ENCODE peak calls at places on chromosomes 6 and 20, in six cellular contexts. One of them, this sample, is unnamed.

GRCh38 chr6:57177545-57178225 is 5.6 kb downstream of the BAG2 start:
- DNase-seq in lung: no peak
- DNase-seq in adrenal gland: no peak
- DNase-seq in neuronal stem cell: no peak
- DNase-seq in AG04450: no peak
- DNase-seq in left ventricle myocardium inferior: peak; percentile 36
- DNase-seq in this sample: no peak

GRCh38 chr20:51195419-51195901 is 172.6 kb upstream of the KCNG1 start:
- DNase-seq in lung: no peak
- DNase-seq in left ventricle myocardium inferior: no peak
- DNase-seq in AG04450: no peak
- DNase-seq in neuronal stem cell: no peak
- DNase-seq in adrenal gland: no peak
- DNase-seq in this sample: no peak

GRCh38 chr6:98827295-98828159 is 6.8 kb upstream of the POU3F2 start:
- DNase-seq in neuronal stem cell: peak; percentile 61
- DNase-seq in left ventricle myocardium inferior: no peak
- DNase-seq in AG04450: no peak
- DNase-seq in lung: no peak
- DNase-seq in adrenal gland: no peak
- DNase-seq in this sample: no peak

GRCh38 chr6:153013438-153013837 is 10.9 kb upstream of the MTRF1L start:
- DNase-seq in lung: no peak
- DNase-seq in AG04450: no peak
- DNase-seq in adrenal gland: no peak
- DNase-seq in left ventricle myocardium inferior: no peak
- DNase-seq in neuronal stem cell: no peak
- DNase-seq in this sample: no peak

GRCh38 chr6:17103715-17104114 is 1.9 kb downstream of the STMND1 start:
- DNase-seq in neuronal stem cell: no peak
- DNase-seq in AG04450: no peak
- DNase-seq in adrenal gland: no peak
- DNase-seq in lung: no peak
- DNase-seq in left ventricle myocardium inferior: no peak
- DNase-seq in this sample: no peak

GRCh38 chr6:93644611-93645010 is 225.3 kb upstream of the EPHA7 start:
- DNase-seq in lung: no peak
- DNase-seq in left ventricle myocardium inferior: no peak
- DNase-seq in AG04450: no peak
- DNase-seq in adrenal gland: no peak
- DNase-seq in neuronal stem cell: no peak
- DNase-seq in this sample: no peak

GRCh38 chr6:35160642-35161041 is 19.5 kb upstream of the TCP11 start:
- DNase-seq in adrenal gland: no peak
- DNase-seq in AG04450: no peak
- DNase-seq in left ventricle myocardium inferior: no peak
- DNase-seq in neuronal stem cell: no peak
- DNase-seq in lung: no peak
- DNase-seq in this sample: no peak

GRCh38 chr6:31187780-31188194 is 17.3 kb upstream of the POU5F1 start:
- DNase-seq in AG04450: no peak
- DNase-seq in adrenal gland: no peak
- DNase-seq in left ventricle myocardium inferior: no peak
- DNase-seq in lung: no peak
- DNase-seq in neuronal stem cell: no peak
- DNase-seq in this sample: no peak

GRCh38 chr6:36676142-36677058 is 2.1 kb upstream of the CDKN1A start:
- DNase-seq in adrenal gland: no peak
- DNase-seq in AG04450: no peak
- DNase-seq in lung: no peak
- DNase-seq in left ventricle myocardium inferior: no peak
- DNase-seq in neuronal stem cell: peak; percentile 21
- DNase-seq in this sample: no peak

GRCh38 chr6:28243946-28244345 is 8.1 kb downstream of the ZKSCAN4 start:
- DNase-seq in left ventricle myocardium inferior: no peak
- DNase-seq in neuronal stem cell: no peak
- DNase-seq in lung: no peak
- DNase-seq in AG04450: no peak
- DNase-seq in adrenal gland: no peak
- DNase-seq in this sample: no peak

GRCh38 chr20:10856237-10856636 is 182.4 kb upstream of the JAG1 start:
- DNase-seq in AG04450: no peak
- DNase-seq in adrenal gland: no peak
- DNase-seq in left ventricle myocardium inferior: no peak
- DNase-seq in neuronal stem cell: no peak
- DNase-seq in lung: no peak
- DNase-seq in this sample: peak; percentile 59

GRCh38 chr20:29873946-29874345 is 1383.5 kb upstream of the DEFB115 start:
- DNase-seq in AG04450: no peak
- DNase-seq in adrenal gland: peak; percentile 45
- DNase-seq in neuronal stem cell: peak; percentile 58
- DNase-seq in left ventricle myocardium inferior: peak; percentile 45
- DNase-seq in lung: no peak
- DNase-seq in this sample: peak; percentile 81

GRCh38 chr6:28393912-28394662 is 5.5 kb downstream of the ZSCAN12 start:
- DNase-seq in neuronal stem cell: no peak
- DNase-seq in AG04450: no peak
- DNase-seq in left ventricle myocardium inferior: no peak
- DNase-seq in adrenal gland: no peak
- DNase-seq in lung: no peak
- DNase-seq in this sample: no peak

GRCh38 chr6:42217523-42218367 is at the start of gene MRPS10:
- DNase-seq in left ventricle myocardium inferior: peak; percentile 91
- DNase-seq in neuronal stem cell: peak; percentile 87
- DNase-seq in lung: peak; percentile 95
- DNase-seq in adrenal gland: peak; percentile 95
- DNase-seq in AG04450: peak; percentile 83
- DNase-seq in this sample: peak; percentile 88

GRCh38 chr20:3420211-3420707 is 12.8 kb upstream of the DNAAF9 start:
- DNase-seq in neuronal stem cell: no peak
- DNase-seq in adrenal gland: peak; percentile 58
- DNase-seq in AG04450: no peak
- DNase-seq in lung: peak; percentile 35
- DNase-seq in left ventricle myocardium inferior: peak; percentile 39
- DNase-seq in this sample: no peak
- H3K4me3 ChIP-seq in neuronal stem cell: no peak overlapping the region
- H3K4me3 ChIP-seq in adrenal gland: no peak overlapping the region
- H3K4me3 ChIP-seq in AG04450: no peak overlapping the region
- H3K4me3 ChIP-seq in lung: no peak overlapping the region
- H3K4me3 ChIP-seq in left ventricle myocardium inferior: no peak overlapping the region
- H3K4me3 ChIP-seq in this sample: no peak overlapping the region

DNA sequence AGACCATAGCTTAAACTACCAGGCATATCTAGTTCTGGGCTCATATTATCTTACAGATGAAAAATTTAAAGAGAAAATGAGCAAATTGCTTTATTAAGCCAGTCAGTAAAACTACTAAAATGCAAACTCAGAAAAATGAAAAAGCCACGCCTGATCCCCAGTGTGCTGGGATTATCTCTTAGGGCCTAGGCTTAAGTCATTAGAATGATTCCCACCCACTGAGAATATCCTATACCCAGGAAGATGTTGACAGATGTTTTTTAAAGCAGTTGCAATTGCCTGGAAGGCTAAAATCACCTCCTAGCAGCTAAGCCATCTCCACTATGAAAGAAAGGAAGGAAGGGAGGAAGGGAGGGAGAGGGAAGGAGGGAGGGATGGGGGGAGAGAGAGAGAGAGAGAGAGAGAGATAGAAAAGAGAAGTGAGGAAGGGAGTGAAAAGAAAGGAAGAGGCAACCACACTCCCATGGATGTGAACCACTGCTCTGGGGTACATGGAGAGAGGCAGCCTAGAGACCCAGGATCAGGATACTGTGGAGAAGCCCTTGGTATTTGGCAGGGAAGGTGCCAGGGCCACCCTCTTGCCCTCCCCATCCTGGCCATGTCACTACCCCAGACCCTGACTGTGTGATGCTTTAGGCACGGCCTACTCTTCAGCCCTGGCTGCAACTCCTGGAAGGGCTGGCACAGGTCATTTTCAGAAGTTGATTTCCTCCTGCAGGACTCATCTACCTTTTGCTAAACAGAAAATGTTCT is 21.9 kb downstream of the NEDD9 start:
- DNase-seq in left ventricle myocardium inferior: no peak
- DNase-seq in adrenal gland: no peak
- DNase-seq in AG04450: no peak
- DNase-seq in lung: no peak
- DNase-seq in neuronal stem cell: no peak
- DNase-seq in this sample: no peak
- H3K4me3 ChIP-seq in left ventricle myocardium inferior: peak overlapping the region; percentile 8
- H3K4me3 ChIP-seq in adrenal gland: no peak overlapping the region
- H3K4me3 ChIP-seq in AG04450: no peak overlapping the region
- H3K4me3 ChIP-seq in lung: no peak overlapping the region
- H3K4me3 ChIP-seq in neuronal stem cell: no peak overlapping the region
- H3K4me3 ChIP-seq in this sample: no peak overlapping the region

DNA sequence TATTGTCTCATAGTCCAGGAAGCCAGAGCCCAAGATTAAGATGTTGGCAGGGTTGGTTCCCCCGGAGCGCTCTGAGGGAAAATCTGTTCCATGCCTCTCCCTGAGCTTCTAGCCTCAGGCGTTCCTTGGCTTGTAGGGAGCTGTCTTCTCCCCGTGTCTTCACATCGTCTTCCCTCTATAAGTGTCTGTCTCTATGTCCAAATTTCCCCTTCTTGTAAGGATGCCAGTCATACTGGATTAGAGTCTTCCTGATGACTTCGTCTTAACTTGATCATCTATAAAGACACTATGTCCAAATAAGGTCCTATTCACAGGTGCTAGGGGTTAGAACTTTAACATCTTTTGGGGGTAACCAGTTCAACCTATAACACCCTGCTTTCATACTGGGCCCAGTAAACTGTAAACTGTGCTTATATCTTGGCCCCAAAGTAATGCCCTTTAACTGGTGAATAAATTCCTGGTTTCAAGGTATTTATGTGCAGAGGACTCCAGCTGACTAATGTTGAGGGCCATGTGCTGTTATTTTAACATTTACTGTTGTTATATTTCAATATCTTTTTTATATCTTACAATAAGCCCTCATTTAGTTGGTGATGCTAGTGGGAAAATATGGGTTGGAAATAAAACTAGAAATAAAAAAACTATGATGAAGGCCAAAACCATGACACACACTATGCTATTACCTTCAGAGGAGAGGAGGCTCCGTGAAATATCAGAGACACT is 101.7 kb upstream of the IYD start:
- DNase-seq in lung: no peak
- DNase-seq in neuronal stem cell: no peak
- DNase-seq in AG04450: no peak
- DNase-seq in left ventricle myocardium inferior: no peak
- DNase-seq in adrenal gland: no peak
- DNase-seq in this sample: no peak
- H3K4me3 ChIP-seq in lung: no peak overlapping the region
- H3K4me3 ChIP-seq in neuronal stem cell: no peak overlapping the region
- H3K4me3 ChIP-seq in AG04450: no peak overlapping the region
- H3K4me3 ChIP-seq in left ventricle myocardium inferior: no peak overlapping the region
- H3K4me3 ChIP-seq in adrenal gland: no peak overlapping the region
- H3K4me3 ChIP-seq in this sample: no peak overlapping the region

DNA sequence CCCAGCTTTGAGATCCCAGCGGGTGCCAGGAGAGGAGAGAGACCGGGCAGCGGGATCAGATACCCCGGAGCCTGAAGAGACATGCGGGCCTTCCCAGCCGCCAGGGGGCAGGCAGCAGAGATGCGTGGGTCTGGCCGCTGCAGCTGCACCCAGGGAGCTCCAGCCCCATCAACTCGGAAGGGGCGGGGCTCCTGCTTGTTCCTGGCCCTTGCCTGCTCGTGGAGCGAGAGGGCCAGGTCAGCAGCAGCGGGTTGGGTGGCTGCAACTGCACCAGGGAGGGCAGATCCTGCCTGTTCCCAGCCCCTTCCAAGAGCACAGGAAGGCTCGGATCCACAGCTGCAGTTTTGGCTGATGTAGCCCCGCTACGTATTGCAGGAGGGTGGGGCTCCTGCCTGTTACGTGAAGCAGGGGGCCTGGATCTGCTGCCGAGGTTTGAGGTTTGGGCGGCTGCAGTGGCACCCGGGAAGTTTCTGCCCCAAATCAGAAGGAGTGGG is 532.8 kb downstream of the RFPL4B start:
- DNase-seq in adrenal gland: no peak
- DNase-seq in lung: peak; percentile 40
- DNase-seq in neuronal stem cell: no peak
- DNase-seq in AG04450: no peak
- DNase-seq in left ventricle myocardium inferior: peak; percentile 13
- DNase-seq in this sample: peak; percentile 18
- H3K4me3 ChIP-seq in adrenal gland: no peak overlapping the region
- H3K4me3 ChIP-seq in lung: no peak overlapping the region
- H3K4me3 ChIP-seq in neuronal stem cell: no peak overlapping the region
- H3K4me3 ChIP-seq in AG04450: no peak overlapping the region
- H3K4me3 ChIP-seq in left ventricle myocardium inferior: no peak overlapping the region
- H3K4me3 ChIP-seq in this sample: peak overlapping the region; percentile 39

GRCh38 chr6:118706702-118707101 is 55.3 kb upstream of the CEP85L start:
- DNase-seq in lung: no peak
- DNase-seq in AG04450: no peak
- DNase-seq in left ventricle myocardium inferior: no peak
- DNase-seq in adrenal gland: no peak
- DNase-seq in neuronal stem cell: no peak
- DNase-seq in this sample: no peak
- H3K4me3 ChIP-seq in lung: no peak overlapping the region
- H3K4me3 ChIP-seq in AG04450: no peak overlapping the region
- H3K4me3 ChIP-seq in left ventricle myocardium inferior: no peak overlapping the region
- H3K4me3 ChIP-seq in adrenal gland: no peak overlapping the region
- H3K4me3 ChIP-seq in neuronal stem cell: no peak overlapping the region
- H3K4me3 ChIP-seq in this sample: no peak overlapping the region

This sample was measured in right lobe of liver.